ENCODE peak calls at places on chromosome 7, in five cellular contexts. X is endodermal cell, I is sigmoid colon, C is right lobe of liver, A is PC-3. B is an unnamed sample.

GRCh38 chr7:8785081-8785480 is 351.7 kb downstream of the NXPH1 start:
- DNase-seq in X (no peak), I (no peak), C (no peak), A (no peak), B (no peak)

GRCh38 chr7:80665526-80665925 is 27.1 kb downstream of the CD36 start:
- DNase-seq in X (no peak), I (no peak), C (no peak), A (no peak), B (no peak)

GRCh38 chr7:141439776-141440175 is 111.4 kb upstream of the AGK start:
- DNase-seq in X (no peak), I (no peak), C (no peak), A (no peak), B (no peak)

GRCh38 chr7:27661776-27662489 is 750 bp downstream of the HIBADH start:
- DNase-seq in X (peak), I (peak), C (peak), A (no peak), B (no peak)

GRCh38 chr7:522071-522937 is 2.7 kb upstream of the PDGFA start:
- DNase-seq in X (peak), I (no peak), C (no peak), A (peak), B (no peak)

GRCh38 chr7:68279827-68280400 is 1283.3 kb downstream of the TYW1 start:
- DNase-seq in X (peak), I (no peak), C (no peak), A (no peak), B (no peak)

GRCh38 chr7:90833443-90833842 is 237.3 kb downstream of the CDK14 start:
- DNase-seq in X (no peak), I (no peak), C (no peak), A (no peak), B (no peak)

GRCh38 chr7:69782917-69783684 is 184.8 kb downstream of the AUTS2 start:
- DNase-seq in X (no peak), I (peak), C (no peak), A (no peak), B (peak)

GRCh38 chr7:106947244-106947728 is 82.2 kb downstream of the PIK3CG start:
- DNase-seq in X (peak), I (no peak), C (no peak), A (peak), B (peak)

GRCh38 chr7:143384741-143385631 is 3.8 kb downstream of the ZYX start:
- DNase-seq in X (peak), I (peak), C (peak), A (no peak), B (no peak)

GRCh38 chr7:83149466-83149865 is 13.2 kb downstream of the PCLO start:
- DNase-seq in X (no peak), I (no peak), C (no peak), A (peak), B (peak)

GRCh38 chr7:146106319-146106718 is 10.3 kb upstream of the CNTNAP2 start:
- DNase-seq in X (no peak), I (no peak), C (no peak), A (no peak), B (no peak)

GRCh38 chr7:131330299-131330698 is 2.6 kb downstream of the MKLN1 start:
- DNase-seq in X (no peak), I (no peak), C (no peak), A (no peak), B (no peak)

GRCh38 chr7:6258440-6259182 is 13.8 kb downstream of the CYTH3 start:
- DNase-seq in X (no peak), I (no peak), C (no peak), A (no peak), B (peak)

GRCh38 chr7:36226151-36226550 is 73.1 kb downstream of the EEPD1 start:
- DNase-seq in X (no peak), I (no peak), C (no peak), A (no peak), B (no peak)

GRCh38 chr7:16420649-16421332 is 547 bp downstream of the CRPPA start:
- DNase-seq in X (peak), I (peak), C (peak), A (peak), B (no peak)

GRCh38 chr7:117946201-117946633 is 73.0 kb upstream of the CTTNBP2 start:
- DNase-seq in X (peak), I (no peak), C (no peak), A (peak), B (peak)

GRCh38 chr7:85705076-85705475 is 518.2 kb upstream of the SEMA3D start:
- DNase-seq in X (no peak), I (no peak), C (no peak), A (peak), B (peak)

GRCh38 chr7:424301-424935 is 95.2 kb downstream of the PDGFA start:
- DNase-seq in X (no peak), I (no peak), C (peak), A (no peak), B (no peak)

GRCh38 chr7:26457702-26458327 is 166.2 kb downstream of the SNX10 start:
- DNase-seq in X (no peak), I (no peak), C (no peak), A (no peak), B (no peak)

GRCh38 chr7:25124485-25125136 is 449 bp downstream of the CYCS start:
- DNase-seq in X (no peak), I (peak), C (no peak), A (no peak), B (no peak)

GRCh38 chr7:19567011-19567410 is 141.8 kb downstream of the POLR1F start:
- DNase-seq in X (no peak), I (no peak), C (no peak), A (no peak), B (no peak)

GRCh38 chr7:102310414-102310815 is 23.7 kb downstream of the SH2B2 start:
- DNase-seq in X (no peak), I (no peak), C (no peak), A (no peak), B (no peak)

GRCh38 chr7:117247809-117248208 is 75.0 kb downstream of the WNT2 start:
- DNase-seq in X (no peak), I (no peak), C (no peak), A (no peak), B (peak)

GRCh38 chr7:30825215-30825720 is 54.1 kb downstream of the MINDY4 start:
- DNase-seq in X (no peak), I (no peak), C (no peak), A (no peak), B (no peak)

GRCh38 chr7:64463636-64464375 is 99.1 kb downstream of the ZNF680 start:
- DNase-seq in X (no peak), I (peak), C (no peak), A (peak), B (no peak)

GRCh38 chr7:120941064-120941463 is 9.5 kb upstream of the ING3 start:
- DNase-seq in X (no peak), I (no peak), C (no peak), A (peak), B (no peak)

GRCh38 chr7:47525066-47525623 is 56.8 kb downstream of the TNS3 start:
- DNase-seq in X (no peak), I (no peak), C (no peak), A (no peak), B (no peak)

GRCh38 chr7:96224682-96225081 is 97.2 kb downstream of the SLC25A13 start:
- DNase-seq in X (peak), I (no peak), C (no peak), A (peak), B (no peak)

GRCh38 chr7:33961948-33962347 is 56.6 kb downstream of the BMPER start:
- DNase-seq in X (no peak), I (no peak), C (no peak), A (no peak), B (no peak)

DNA sequence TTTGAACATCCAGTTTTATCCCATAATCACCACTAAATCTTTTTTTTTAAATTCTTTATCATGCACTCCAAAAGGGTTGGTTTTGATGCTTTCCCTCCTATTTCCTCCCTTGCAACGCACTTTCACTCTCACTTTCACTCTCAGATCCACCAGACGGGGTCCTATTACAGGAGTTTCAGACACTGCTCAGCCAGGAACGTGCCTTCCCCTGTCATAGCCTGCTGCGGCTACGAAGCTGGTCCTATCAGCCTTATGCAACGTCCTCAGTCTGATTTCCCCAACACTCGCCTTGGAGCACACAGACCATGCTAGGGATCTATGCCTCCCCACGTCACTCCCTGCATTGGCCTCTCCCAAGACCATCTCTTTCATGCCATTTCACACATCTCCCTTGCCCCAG is 23.4 kb downstream of the ZPBP start:
- DNase-seq in X (peak), I (peak), C (no peak), A (peak), B (no peak)
- H3K4me3 ChIP-seq in X (no peak), I (peak), C (peak), A (peak), B (peak)

GRCh38 chr7:139105037-139105382 is 4.5 kb downstream of the ZC3HAV1 start:
- DNase-seq in X (no peak), I (no peak), C (no peak), A (no peak), B (no peak)
- H3K4me3 ChIP-seq in X (peak), I (no peak), C (no peak), A (no peak), B (no peak)

DNA sequence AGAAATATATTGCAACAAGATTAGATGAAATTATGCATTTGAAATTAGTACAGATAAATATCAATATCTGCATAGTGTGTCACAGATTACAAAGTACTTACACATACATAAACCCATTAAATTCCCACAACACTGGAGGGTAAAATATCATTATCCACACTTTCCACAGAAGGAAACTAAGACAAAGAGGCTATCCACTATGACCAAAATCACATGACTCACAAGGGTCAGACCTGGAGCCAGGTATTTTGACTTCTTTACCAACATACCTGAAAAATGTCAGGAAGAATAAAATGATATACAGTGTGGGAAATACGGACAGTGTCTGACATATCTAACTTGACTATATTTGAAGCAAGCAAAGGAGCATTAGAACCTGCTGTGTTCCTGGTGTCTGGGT is 34.1 kb downstream of the HYCC1 start:
- DNase-seq in X (no peak), I (no peak), C (no peak), A (peak), B (no peak)
- H3K4me3 ChIP-seq in X (no peak), I (no peak), C (no peak), A (no peak), B (no peak)

GRCh38 chr7:93890041-93890463 is 501 bp downstream of the TFPI2 start:
- DNase-seq in X (no peak), I (peak), C (no peak), A (peak), B (no peak)

GRCh38 chr7:93894426-93894825 is 3.9 kb upstream of the TFPI2 start:
- DNase-seq in X (no peak), I (no peak), C (no peak), A (peak), B (no peak)

GRCh38 chr7:93890464-93891068 is at the start of gene TFPI2:
- DNase-seq in X (peak), I (peak), C (peak), A (peak), B (no peak)

GRCh38 chr7:93884541-93884940 is 6.0 kb downstream of the TFPI2 start:
- DNase-seq in X (no peak), I (no peak), C (no peak), A (no peak), B (no peak)

GRCh38 chr7:93889261-93889660 is 1.3 kb downstream of the TFPI2 start:
- DNase-seq in X (no peak), I (no peak), C (no peak), A (peak), B (no peak)
- H3K4me3 ChIP-seq in X (no peak), I (no peak), C (peak), A (peak), B (no peak)

GRCh38 chr7:99194301-99194700 is 13.6 kb downstream of the KPNA7 start:
- DNase-seq in X (no peak), I (no peak), C (no peak), A (no peak), B (no peak)
- H3K4me3 ChIP-seq in X (no peak), I (no peak), C (no peak), A (no peak), B (no peak)

GRCh38 chr7:100745184-100745583 is 11.8 kb downstream of the ZAN start:
- DNase-seq in X (no peak), I (peak), C (no peak), A (no peak), B (no peak)
- H3K4me3 ChIP-seq in X (no peak), I (peak), C (no peak), A (no peak), B (peak)

B was measured in astrocyte of the cerebellum.